ENCODE peak calls at places on chromosome 11, in six cellular contexts. K, A, O, Q, P and Y are unnamed samples.

GRCh38 chr11:7348432-7349298 is 97.0 kb downstream of the SYT9 start:
- DNase-seq in K (no peak), A (peak; percentile 18), O (no peak), Q (no peak), P (no peak), Y (peak; percentile 14)

GRCh38 chr11:69296890-69297224 is 2.9 kb downstream of the MYEOV start:
- DNase-seq in K (no peak), A (no peak), O (no peak), Q (no peak), P (no peak), Y (no peak)

GRCh38 chr11:65291613-65292012 is 23.1 kb upstream of the CDC42EP2 start:
- DNase-seq in K (peak; percentile 56), A (no peak), O (no peak), Q (no peak), P (no peak), Y (no peak)

GRCh38 chr11:36300651-36301050 is 4.6 kb downstream of the PRR5L start:
- DNase-seq in K (no peak), A (no peak), O (no peak), Q (no peak), P (no peak), Y (no peak)

GRCh38 chr11:75191330-75191717 is 40.4 kb downstream of the SLCO2B1 start:
- DNase-seq in K (no peak), A (peak; percentile 43), O (no peak), Q (no peak), P (no peak), Y (no peak)

GRCh38 chr11:115364892-115365291 is 139.3 kb downstream of the CADM1 start:
- DNase-seq in K (no peak), A (no peak), O (no peak), Q (no peak), P (no peak), Y (no peak)

GRCh38 chr11:93225642-93226041 is 27.9 kb upstream of the SLC36A4 start:
- DNase-seq in K (no peak), A (peak; percentile 8), O (no peak), Q (no peak), P (no peak), Y (no peak)

GRCh38 chr11:101862410-101863233 is 52.2 kb upstream of the CEP126 start:
- DNase-seq in K (peak; percentile 76), A (peak; percentile 79), O (no peak), Q (no peak), P (no peak), Y (peak; percentile 19)

GRCh38 chr11:76419896-76420295 is 24.9 kb upstream of the EMSY start:
- DNase-seq in K (peak; percentile 15), A (peak; percentile 69), O (peak; percentile 45), Q (peak; percentile 55), P (no peak), Y (peak; percentile 44)

GRCh38 chr11:128156486-128156885 is 430.9 kb downstream of the ETS1 start:
- DNase-seq in K (no peak), A (no peak), O (no peak), Q (no peak), P (no peak), Y (no peak)

GRCh38 chr11:68099474-68100405 is 21.4 kb downstream of the CHKA start:
- DNase-seq in K (peak; percentile 99), A (peak; percentile 26), O (peak; percentile 33), Q (no peak), P (peak; percentile 52), Y (no peak)

DNA sequence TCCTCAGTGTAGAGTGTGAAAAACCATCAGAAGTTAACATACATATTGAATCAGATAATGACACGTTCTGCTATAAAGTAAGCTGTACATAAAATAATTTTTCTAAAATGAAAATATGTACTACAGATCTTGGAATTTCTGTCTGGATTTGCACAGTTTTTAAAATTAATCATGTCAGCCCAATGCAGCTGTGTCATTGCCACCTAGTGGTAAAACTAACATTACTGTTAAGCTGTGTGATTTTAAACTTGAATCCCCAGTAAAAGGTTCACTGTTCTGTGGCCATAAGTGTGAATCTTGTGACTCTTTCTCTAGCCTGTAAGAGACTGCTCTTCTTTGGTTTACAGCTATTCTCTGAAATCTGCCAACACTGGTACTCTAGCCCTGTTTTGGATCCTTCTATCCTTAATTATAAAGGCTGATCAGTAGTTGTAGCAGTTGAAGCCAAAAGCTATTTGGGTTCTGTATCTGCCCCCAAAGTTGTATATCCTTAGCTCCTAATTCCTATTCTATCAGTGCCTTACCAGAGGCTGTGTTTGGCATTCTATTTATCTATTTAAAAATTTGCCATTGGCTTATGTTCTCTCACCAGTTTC is 4.0 kb downstream of the JRKL start:
- DNase-seq in K (peak; percentile 44), A (peak; percentile 68), O (peak; percentile 22), Q (no peak), P (peak; percentile 27), Y (no peak)
- TF ChIP-seq CREB1 in K (no peak), A (no peak), O (no peak), Q (no peak), P (no peak), Y (no peak)

GRCh38 chr11:40280161-40281054 is 1179.0 kb downstream of the LRRC4C start:
- DNase-seq in K (no peak), A (peak; percentile 18), O (no peak), Q (no peak), P (no peak), Y (no peak)

GRCh38 chr11:40285520-40285919 is 1173.9 kb downstream of the LRRC4C start:
- DNase-seq in K (no peak), A (no peak), O (no peak), Q (no peak), P (no peak), Y (no peak)

GRCh38 chr11:40286137-40286536 is 1173.3 kb downstream of the LRRC4C start:
- DNase-seq in K (no peak), A (no peak), O (no peak), Q (no peak), P (no peak), Y (no peak)

GRCh38 chr11:40276960-40277359 is 1182.5 kb downstream of the LRRC4C start:
- DNase-seq in K (no peak), A (no peak), O (no peak), Q (no peak), P (no peak), Y (no peak)

DNA sequence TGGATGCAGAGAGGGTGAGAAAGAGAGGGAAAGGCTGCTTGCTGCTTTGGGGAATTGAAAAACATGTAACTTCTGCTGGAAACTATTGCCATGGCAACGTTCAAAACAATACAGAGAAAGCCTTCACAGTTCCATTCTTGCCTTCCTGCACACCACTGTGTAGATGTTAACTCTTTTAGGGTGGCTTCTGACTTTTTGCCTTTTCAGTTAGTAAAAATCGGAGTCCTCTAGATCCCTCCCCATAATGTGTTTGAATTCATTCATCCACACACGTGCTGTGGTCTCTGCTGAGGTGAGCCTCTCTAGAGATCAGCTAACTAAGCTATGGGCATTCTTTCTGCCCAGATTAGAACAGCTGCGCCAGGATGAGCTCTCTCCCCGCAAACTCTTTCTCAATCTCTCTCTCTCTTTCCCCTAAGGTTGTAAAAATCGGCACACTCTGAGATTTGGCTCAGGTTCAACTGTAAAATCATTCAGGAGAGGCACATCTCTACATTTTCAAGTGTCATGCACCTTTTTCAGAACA is 1178.3 kb downstream of the LRRC4C start:
- DNase-seq in K (no peak), A (peak; percentile 12), O (no peak), Q (no peak), P (no peak), Y (no peak)
- TF ChIP-seq CREB1 in K (no peak), A (no peak), O (no peak), Q (no peak), P (no peak), Y (no peak)

GRCh38 chr11:71429701-71430100 is 18.5 kb downstream of the DHCR7 start:
- DNase-seq in K (no peak), A (no peak), O (no peak), Q (no peak), P (no peak), Y (no peak)

GRCh38 chr11:71430166-71430565 is 18.0 kb downstream of the DHCR7 start:
- DNase-seq in K (no peak), A (no peak), O (no peak), Q (no peak), P (no peak), Y (no peak)

GRCh38 chr11:71431271-71431670 is 16.9 kb downstream of the DHCR7 start:
- DNase-seq in K (no peak), A (no peak), O (no peak), Q (no peak), P (no peak), Y (no peak)

GRCh38 chr11:71426413-71426812 is 21.8 kb downstream of the DHCR7 start:
- DNase-seq in K (no peak), A (no peak), O (no peak), Q (no peak), P (peak; percentile 8), Y (no peak)

DNA sequence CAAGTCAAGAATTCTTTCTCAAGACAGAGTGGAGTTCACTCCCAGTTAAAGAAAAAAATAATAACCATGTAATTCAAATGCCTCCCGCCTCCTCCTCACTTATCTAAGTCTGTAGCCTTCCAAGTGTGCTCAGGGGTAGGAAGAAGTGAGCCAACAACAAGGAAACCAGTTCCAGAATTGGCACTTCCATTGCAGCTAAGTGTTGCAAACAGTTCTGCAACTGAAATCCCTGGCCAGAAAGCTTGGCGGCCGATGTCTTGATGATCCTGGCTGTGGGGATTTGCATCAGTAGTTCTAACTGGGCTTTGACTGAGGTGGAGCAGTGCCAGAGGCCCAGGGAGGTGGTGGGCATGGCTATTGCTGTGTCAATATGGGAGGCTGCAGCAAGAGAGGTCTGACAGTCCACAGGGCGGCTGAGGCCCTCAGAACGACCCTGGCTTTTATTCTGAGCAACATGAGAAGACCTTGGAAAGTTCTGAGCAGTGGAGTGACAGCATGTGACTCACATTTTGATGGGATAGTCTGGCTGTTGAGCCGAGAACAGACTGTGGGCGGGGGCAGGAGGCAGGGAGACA is 19.2 kb downstream of the DHCR7 start:
- DNase-seq in K (peak; percentile 35), A (no peak), O (no peak), Q (no peak), P (no peak), Y (no peak)
- TF ChIP-seq CREB1 in K (no peak), A (no peak), O (no peak), Q (no peak), P (no peak), Y (no peak)

DNA sequence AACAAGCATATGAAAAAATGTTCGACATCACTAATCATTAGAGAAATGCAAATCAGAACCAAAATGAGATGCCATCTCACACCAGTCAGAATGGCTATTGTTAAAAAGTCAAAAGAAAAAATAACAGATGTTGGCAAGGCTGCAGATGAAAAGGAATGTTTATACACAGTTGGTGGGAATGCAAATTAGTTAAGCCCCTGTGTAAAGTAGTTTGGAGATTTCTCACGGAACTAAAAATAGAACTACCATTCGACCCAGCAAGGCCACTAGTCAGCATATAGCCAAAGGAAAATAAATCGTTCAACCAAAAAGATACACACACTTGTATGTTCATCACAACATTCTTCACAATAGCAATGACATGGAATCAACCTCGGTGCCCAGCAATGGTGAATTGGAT is 503.2 kb downstream of the OPCML start:
- DNase-seq in K (no peak), A (peak; percentile 30), O (no peak), Q (no peak), P (no peak), Y (no peak)
- TF ChIP-seq CREB1 in K (no peak), A (no peak), O (no peak), Q (no peak), P (no peak), Y (no peak)

GRCh38 chr11:11179239-11179638 is 173.8 kb downstream of the CSNK2A3 start:
- DNase-seq in K (no peak), A (no peak), O (no peak), Q (no peak), P (no peak), Y (no peak)
- TF ChIP-seq CREB1 in K (no peak), A (no peak), O (no peak), Q (no peak), P (no peak), Y (no peak)

GRCh38 chr11:118215765-118216164 is 9.0 kb downstream of the JAML start:
- DNase-seq in K (no peak), A (no peak), O (no peak), Q (no peak), P (no peak), Y (no peak)
- TF ChIP-seq CREB1 in K (no peak), A (no peak), O (no peak), Q (no peak), P (no peak), Y (no peak)